ENCODE peak calls at places on chromosomes 2 and 18, in seven cellular contexts. R, A, W, P, S, N and H are unnamed samples.

GRCh38 chr2:58895849-58896248 is 654.7 kb upstream of the FANCL start:
- DNase-seq in A (peak; percentile 38), S (no peak), N (no peak), P (no peak), R (no peak), W (no peak), H (no peak)

GRCh38 chr18:45686892-45687611 is 36.9 kb upstream of the SLC14A1 start:
- DNase-seq in P (no peak), R (no peak), W (peak; percentile 75), N (peak; percentile 65), S (no peak), A (no peak), H (peak; percentile 15)

GRCh38 chr18:44759925-44760342 is 79.2 kb downstream of the SETBP1 start:
- DNase-seq in N (peak; percentile 38), W (no peak), R (no peak), A (no peak), P (no peak), S (no peak), H (no peak)

GRCh38 chr2:15736396-15737180 is 144.9 kb downstream of the DDX1 start:
- DNase-seq in N (no peak), P (no peak), A (no peak), R (no peak), W (no peak), S (peak; percentile 15), H (no peak)

GRCh38 chr18:42559292-42559691 is 556.2 kb downstream of the RIT2 start:
- DNase-seq in S (no peak), A (no peak), R (no peak), P (no peak), N (no peak), W (no peak), H (no peak)

GRCh38 chr18:77851798-77852197 is 602.1 kb downstream of the GALR1 start:
- DNase-seq in W (no peak), S (no peak), A (no peak), P (no peak), N (no peak), R (no peak), H (no peak)

GRCh38 chr2:127065299-127065931 is 41.5 kb downstream of the BIN1 start:
- DNase-seq in R (no peak), S (no peak), A (no peak), P (no peak), W (no peak), N (no peak), H (no peak)

GRCh38 chr2:144326845-144327244 is 193.1 kb downstream of the ZEB2 start:
- DNase-seq in W (no peak), S (no peak), R (peak; percentile 18), N (no peak), A (no peak), P (no peak), H (no peak)

GRCh38 chr2:232871418-232871834 is 1.4 kb downstream of the SNORC start:
- DNase-seq in N (no peak), P (no peak), R (no peak), W (no peak), S (no peak), A (no peak), H (no peak)

GRCh38 chr2:172168917-172169346 is 66.2 kb upstream of the DLX2 start:
- DNase-seq in P (no peak), W (no peak), R (peak; percentile 42), N (no peak), A (no peak), S (no peak), H (no peak)

GRCh38 chr2:219638948-219639341 is 11.5 kb downstream of the SLC4A3 start:
- DNase-seq in P (no peak), S (no peak), R (no peak), W (no peak), A (no peak), N (no peak), H (no peak)

GRCh38 chr2:224971214-224971613 is 71.1 kb downstream of the DOCK10 start:
- DNase-seq in S (peak; percentile 85), W (peak; percentile 10), A (no peak), P (no peak), R (no peak), N (no peak), H (no peak)

GRCh38 chr18:74351354-74351753 is 35.7 kb downstream of the C18orf63 start:
- DNase-seq in A (no peak), W (no peak), R (peak; percentile 70), P (no peak), S (no peak), N (no peak), H (no peak)

GRCh38 chr18:3236470-3236869 is 11.1 kb upstream of the MYL12A start:
- DNase-seq in A (no peak), P (no peak), S (no peak), N (no peak), W (no peak), R (no peak), H (no peak)

GRCh38 chr18:7626922-7627440 is 59.9 kb downstream of the PTPRM start:
- DNase-seq in N (no peak), W (no peak), S (no peak), A (no peak), P (no peak), R (peak; percentile 79), H (no peak)

GRCh38 chr2:60641866-60642788 is 88.7 kb upstream of the BCL11A start:
- DNase-seq in S (peak; percentile 36), W (no peak), R (peak; percentile 28), P (peak; percentile 27), A (no peak), N (no peak), H (no peak)

GRCh38 chr2:234273887-234274584 is 222.8 kb downstream of the ARL4C start:
- DNase-seq in A (no peak), N (no peak), R (no peak), S (no peak), P (no peak), W (peak; percentile 46), H (no peak)

GRCh38 chr2:224892574-224893204 is 149.6 kb downstream of the DOCK10 start:
- DNase-seq in W (no peak), P (no peak), N (peak; percentile 37), S (peak; percentile 51), A (no peak), R (no peak), H (no peak)

GRCh38 chr2:199469514-199470360 is 12.0 kb upstream of the SATB2 start:
- DNase-seq in N (no peak), W (no peak), S (peak; percentile 36), A (no peak), R (no peak), P (no peak), H (no peak)

GRCh38 chr2:228242591-228242990 is 61.1 kb upstream of the SPHKAP start:
- DNase-seq in A (no peak), W (no peak), P (no peak), S (no peak), N (no peak), R (no peak), H (no peak)

GRCh38 chr2:84084856-84085255 is 374.2 kb downstream of the SUCLG1 start:
- DNase-seq in N (no peak), S (no peak), R (no peak), P (no peak), A (no peak), W (no peak), H (no peak)

GRCh38 chr2:171855401-171855800 is 38.6 kb downstream of the SLC25A12 start:
- DNase-seq in A (no peak), N (no peak), R (no peak), P (no peak), W (no peak), S (no peak), H (no peak)

GRCh38 chr2:235597081-235597615 is 103.3 kb downstream of the AGAP1 start:
- DNase-seq in S (no peak), N (no peak), R (no peak), W (no peak), P (no peak), A (no peak), H (no peak)

GRCh38 chr2:241217320-241218031 is 29.0 kb downstream of the ANO7 start:
- DNase-seq in P (no peak), N (peak; percentile 61), A (peak; percentile 69), R (peak; percentile 60), S (peak; percentile 83), W (peak; percentile 23), H (no peak)

GRCh38 chr18:3970929-3971328 is 484.2 kb downstream of the DLGAP1 start:
- DNase-seq in W (no peak), N (no peak), R (no peak), P (no peak), S (no peak), A (no peak), H (no peak)

GRCh38 chr2:6828299-6828584 is 37.5 kb downstream of the CMPK2 start:
- DNase-seq in N (no peak), S (no peak), R (peak; percentile 60), P (peak; percentile 9), A (no peak), W (no peak), H (peak; percentile 19)

GRCh38 chr2:218852911-218853667 is 6.5 kb upstream of the WNT6 start:
- DNase-seq in W (peak; percentile 29), P (peak; percentile 25), A (no peak), S (peak; percentile 79), N (peak; percentile 25), R (peak; percentile 58), H (peak; percentile 9)

GRCh38 chr18:47150824-47151366 is 595 bp upstream of the HDHD2 start:
- DNase-seq in S (no peak), W (no peak), P (no peak), A (no peak), N (no peak), R (peak; percentile 14), H (no peak)

GRCh38 chr2:1644427-1644826 is 99.9 kb downstream of the PXDN start:
- DNase-seq in R (no peak), P (no peak), A (no peak), W (no peak), S (peak; percentile 19), N (no peak), H (no peak)

GRCh38 chr2:161564906-161565305 is 59.3 kb upstream of the SLC4A10 start:
- DNase-seq in A (no peak), W (no peak), N (no peak), S (no peak), R (no peak), P (no peak), H (no peak)

GRCh38 chr2:188931361-188931760 is 42.8 kb upstream of the COL3A1 start:
- DNase-seq in P (no peak), N (no peak), W (no peak), A (no peak), R (no peak), S (no peak), H (no peak)

GRCh38 chr2:237566401-237567235 is at the start of gene PRLH:
- DNase-seq in N (no peak), A (no peak), W (no peak), P (no peak), S (no peak), R (no peak), H (no peak)

GRCh38 chr2:239577913-239578312 is 177.1 kb upstream of the HDAC4 start:
- DNase-seq in N (no peak), W (no peak), A (no peak), S (no peak), P (no peak), R (no peak), H (no peak)